ENCODE peak calls at places on chromosomes 6 and 20, in eight cellular contexts. U, O, R, F, Z, B, G and A are unnamed samples.
A peak's percentile ranks its signal among the peaks of the same experiment; 100 is the strongest.

GRCh38 chr20:64109831-64110391 is 2.5 kb upstream of the NPBWR2 start:
- DNase-seq in U (no peak), O (no peak), R (no peak), F (no peak), Z (peak; percentile 38), B (no peak), G (no peak), A (peak; percentile 83)

GRCh38 chr6:110693296-110693695 is 122.0 kb downstream of the CDK19 start:
- DNase-seq in U (no peak), O (no peak), R (no peak), F (no peak), Z (no peak), B (no peak), G (no peak), A (no peak)

GRCh38 chr20:11849270-11849920 is 68.3 kb upstream of the BTBD3 start:
- DNase-seq in U (no peak), O (no peak), R (no peak), F (peak; percentile 58), Z (no peak), B (no peak), G (no peak), A (no peak)

GRCh38 chr6:126381498-126381897 is 41.6 kb downstream of the CENPW start:
- DNase-seq in U (no peak), O (no peak), R (no peak), F (no peak), Z (no peak), B (no peak), G (no peak), A (no peak)

GRCh38 chr6:138970856-138971425 is 17.1 kb downstream of the REPS1 start:
- DNase-seq in U (no peak), O (no peak), R (no peak), F (peak; percentile 87), Z (no peak), B (no peak), G (no peak), A (no peak)

GRCh38 chr20:58117944-58118343 is 110.5 kb downstream of the ANKRD60 start:
- DNase-seq in U (no peak), O (no peak), R (no peak), F (no peak), Z (no peak), B (no peak), G (no peak), A (no peak)

GRCh38 chr20:10877345-10877744 is 203.5 kb upstream of the JAG1 start:
- DNase-seq in U (no peak), O (no peak), R (no peak), F (peak; percentile 55), Z (no peak), B (no peak), G (no peak), A (no peak)

GRCh38 chr6:28603920-28604319 is 78.2 kb downstream of the GPX5 start:
- DNase-seq in U (no peak), O (no peak), R (no peak), F (no peak), Z (no peak), B (no peak), G (no peak), A (no peak)

GRCh38 chr6:6218246-6219085 is 102.0 kb downstream of the F13A1 start:
- DNase-seq in U (no peak), O (peak; percentile 16), R (no peak), F (no peak), Z (no peak), B (no peak), G (no peak), A (no peak)

GRCh38 chr6:55276745-55277627 is 50.3 kb upstream of the GFRAL start:
- DNase-seq in U (peak; percentile 18), O (peak; percentile 39), R (peak; percentile 34), F (peak; percentile 88), Z (no peak), B (peak; percentile 6), G (peak; percentile 25), A (no peak)

GRCh38 chr20:56752274-56752673 is 123.2 kb downstream of the TFAP2C start:
- DNase-seq in U (no peak), O (no peak), R (no peak), F (no peak), Z (no peak), B (no peak), G (no peak), A (no peak)

GRCh38 chr6:137234505-137234863 is 15.3 kb upstream of the IFNGR1 start:
- DNase-seq in U (no peak), O (no peak), R (no peak), F (no peak), Z (no peak), B (no peak), G (no peak), A (no peak)

GRCh38 chr6:111605100-111605748 is 454 bp downstream of the TRAF3IP2 start:
- DNase-seq in U (peak; percentile 37), O (peak; percentile 56), R (peak; percentile 38), F (peak; percentile 99), Z (no peak), B (peak; percentile 71), G (peak; percentile 65), A (no peak)

GRCh38 chr6:136491674-136492235 is 58.5 kb downstream of the MAP7 start:
- DNase-seq in U (no peak), O (no peak), R (no peak), F (no peak), Z (no peak), B (no peak), G (no peak), A (no peak)

GRCh38 chr6:11650297-11650696 is 112.7 kb downstream of the TMEM170B start:
- DNase-seq in U (no peak), O (no peak), R (peak; percentile 81), F (peak; percentile 48), Z (no peak), B (no peak), G (no peak), A (no peak)

GRCh38 chr6:164185342-164185920 is 770.9 kb downstream of the QKI start:
- DNase-seq in U (no peak), O (peak; percentile 9), R (no peak), F (no peak), Z (no peak), B (no peak), G (no peak), A (no peak)

GRCh38 chr20:44706371-44707258 is 8.6 kb upstream of the CCN5 start:
- DNase-seq in U (no peak), O (no peak), R (no peak), F (no peak), Z (no peak), B (no peak), G (no peak), A (no peak)

GRCh38 chr6:34888874-34889555 is at the start of gene ANKS1A:
- DNase-seq in U (peak; percentile 88), O (peak; percentile 84), R (peak; percentile 55), F (peak; percentile 27), Z (peak; percentile 97), B (peak; percentile 88), G (peak; percentile 90), A (no peak)

GRCh38 chr6:75479712-75480111 is 13.9 kb downstream of the FILIP1 start:
- DNase-seq in U (no peak), O (no peak), R (no peak), F (no peak), Z (no peak), B (no peak), G (no peak), A (no peak)
- TF ChIP-seq CTCF in U (no peak), O (no peak), R (no peak), F (no peak), Z (no peak), B (no peak), G (no peak), A (no peak)

GRCh38 chr6:131795366-131795765 is 12.5 kb upstream of the ENPP1 start:
- DNase-seq in U (no peak), O (no peak), R (no peak), F (no peak), Z (no peak), B (no peak), G (no peak), A (no peak)

GRCh38 chr6:131787955-131788712 is 19.7 kb upstream of the ENPP1 start:
- DNase-seq in U (peak; percentile 9), O (no peak), R (no peak), F (peak; percentile 52), Z (no peak), B (no peak), G (peak; percentile 15), A (no peak)

GRCh38 chr6:131789219-131789618 is 18.6 kb upstream of the ENPP1 start:
- DNase-seq in U (no peak), O (no peak), R (no peak), F (no peak), Z (no peak), B (no peak), G (no peak), A (no peak)

GRCh38 chr6:131787079-131787478 is 20.7 kb upstream of the ENPP1 start:
- DNase-seq in U (no peak), O (no peak), R (no peak), F (peak; percentile 6), Z (no peak), B (no peak), G (no peak), A (no peak)

GRCh38 chr6:131792091-131792496 is 15.7 kb upstream of the ENPP1 start:
- DNase-seq in U (no peak), O (no peak), R (no peak), F (peak; percentile 16), Z (no peak), B (no peak), G (no peak), A (no peak)
- TF ChIP-seq CTCF in U (no peak), O (no peak), R (no peak), F (no peak), Z (no peak), B (no peak), G (no peak), A (no peak)

DNA sequence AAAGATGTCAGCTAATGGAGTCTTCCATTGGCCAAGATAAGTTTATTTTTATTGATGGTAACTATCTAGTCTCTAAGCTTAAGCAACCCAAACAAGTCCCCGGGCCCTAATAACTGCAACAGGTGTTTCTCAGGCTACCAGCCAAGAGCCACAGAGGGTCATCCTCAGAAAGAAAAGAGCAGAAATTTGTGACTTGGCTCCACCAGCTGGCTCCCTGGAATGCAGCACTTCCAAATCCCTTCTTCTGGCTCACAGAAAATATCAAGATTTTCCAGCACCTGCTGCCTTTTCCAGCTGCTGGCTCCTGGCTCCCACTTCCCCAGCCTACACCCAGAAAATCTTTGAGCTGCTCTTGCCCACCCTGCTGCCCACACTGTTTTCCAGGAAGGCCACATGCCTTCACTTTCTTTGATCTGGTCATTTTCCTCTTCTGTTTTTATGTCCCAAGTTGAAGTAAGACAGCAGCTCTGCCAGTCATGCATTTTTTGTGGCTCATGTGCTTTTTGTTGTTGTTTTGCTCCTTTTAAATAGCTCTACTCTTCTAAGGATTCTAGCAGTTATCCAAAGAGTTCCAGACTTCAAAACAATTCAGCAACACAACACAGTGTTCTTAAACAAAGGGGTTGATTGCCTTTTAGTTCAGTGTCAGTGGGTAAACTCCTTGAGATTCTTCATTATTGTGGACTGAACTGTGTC is 151.0 kb upstream of the SMLR1 start:
- DNase-seq in U (no peak), O (no peak), R (no peak), F (peak; percentile 25), Z (no peak), B (no peak), G (no peak), A (no peak)
- TF ChIP-seq CTCF in U (no peak), O (no peak), R (no peak), F (no peak), Z (no peak), B (no peak), G (no peak), A (peak; percentile 61)

GRCh38 chr6:52598123-52598823 is 21.4 kb upstream of the TRAM2 start:
- DNase-seq in U (peak; percentile 13), O (peak; percentile 70), R (peak; percentile 68), F (peak; percentile 81), Z (no peak), B (no peak), G (peak; percentile 58), A (no peak)
- TF ChIP-seq CTCF in U (peak; percentile 18), O (peak; percentile 71), R (peak; percentile 73), F (peak; percentile 82), Z (no peak), B (peak; percentile 51), G (peak; percentile 22), A (peak; percentile 83)

GRCh38 chr6:127506894-127507293 is 12.2 kb downstream of the MTCL3 start:
- DNase-seq in U (no peak), O (no peak), R (no peak), F (no peak), Z (no peak), B (no peak), G (no peak), A (no peak)
- TF ChIP-seq CTCF in U (no peak), O (no peak), R (no peak), F (no peak), Z (no peak), B (no peak), G (no peak), A (no peak)